ENCODE peak calls at places on chromosome 2, in five cellular contexts. F is GM12865, D is right lobe of liver, O is body of pancreas, E is Panc1. Y is an unnamed sample.

GRCh38 chr2:205216580-205216979 is 465.7 kb upstream of the NRP2 start:
- DNase-seq in F (no peak), D (no peak), O (no peak), E (no peak), Y (no peak)

GRCh38 chr2:31300309-31300708 is 66.4 kb downstream of the EHD3 start:
- DNase-seq in F (no peak), D (no peak), O (no peak), E (no peak), Y (no peak)

GRCh38 chr2:180268006-180268405 is 260.9 kb upstream of the CWC22 start:
- DNase-seq in F (no peak), D (no peak), O (no peak), E (no peak), Y (no peak)

GRCh38 chr2:171409436-171409971 is 24.3 kb downstream of the METTL8 start:
- DNase-seq in F (no peak), D (no peak), O (no peak), E (no peak), Y (no peak)

GRCh38 chr2:239308696-239309397 is 92.0 kb downstream of the HDAC4 start:
- DNase-seq in F (no peak), D (peak), O (peak), E (no peak), Y (no peak)

GRCh38 chr2:112752667-112753066 is 11.7 kb downstream of the CKAP2L start:
- DNase-seq in F (peak), D (no peak), O (no peak), E (no peak), Y (no peak)

GRCh38 chr2:84678214-84678613 is 161.9 kb downstream of the DNAH6 start:
- DNase-seq in F (no peak), D (no peak), O (no peak), E (no peak), Y (no peak)

GRCh38 chr2:15939556-15939853 is 845 bp upstream of the MYCN start:
- DNase-seq in F (peak), D (peak), O (peak), E (no peak), Y (no peak)

GRCh38 chr2:219120082-219120481 is 40.5 kb downstream of the NHEJ1 start:
- DNase-seq in F (no peak), D (no peak), O (no peak), E (no peak), Y (no peak)

GRCh38 chr2:27721335-27721734 is 50.2 kb upstream of the MRPL33 start:
- DNase-seq in F (no peak), D (no peak), O (no peak), E (no peak), Y (no peak)

DNA sequence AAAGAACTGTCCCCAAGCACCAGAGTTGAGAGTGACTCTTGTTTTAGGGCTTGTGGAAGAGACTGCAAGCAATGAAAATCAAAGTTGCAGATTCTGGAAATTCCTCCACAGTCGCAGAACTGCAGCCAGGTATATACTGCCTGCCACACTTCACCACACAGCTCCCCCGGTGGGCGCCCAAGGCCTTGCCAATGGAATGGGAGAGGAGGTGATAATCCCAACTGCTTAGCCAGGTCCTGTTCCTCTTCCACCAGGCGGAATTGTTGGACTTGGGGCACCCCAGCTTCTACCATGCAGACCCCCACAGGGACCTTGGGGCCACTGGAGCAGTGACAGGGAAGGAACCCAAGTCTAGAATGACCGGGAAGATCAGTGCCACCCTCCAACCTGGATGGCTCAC is 4.8 kb upstream of the PDIA6 start:
- DNase-seq in F (no peak), D (no peak), O (no peak), E (no peak), Y (no peak)
- TF ChIP-seq CTCF in F (no peak), D (peak), O (no peak), E (peak), Y (peak)

GRCh38 chr2:30252723-30253688 is 21.7 kb downstream of the LBH start:
- DNase-seq in F (no peak), D (no peak), O (peak), E (no peak), Y (no peak)
- H3K4me3 ChIP-seq in F (no peak), D (no peak), O (no peak), E (no peak), Y (no peak)

DNA sequence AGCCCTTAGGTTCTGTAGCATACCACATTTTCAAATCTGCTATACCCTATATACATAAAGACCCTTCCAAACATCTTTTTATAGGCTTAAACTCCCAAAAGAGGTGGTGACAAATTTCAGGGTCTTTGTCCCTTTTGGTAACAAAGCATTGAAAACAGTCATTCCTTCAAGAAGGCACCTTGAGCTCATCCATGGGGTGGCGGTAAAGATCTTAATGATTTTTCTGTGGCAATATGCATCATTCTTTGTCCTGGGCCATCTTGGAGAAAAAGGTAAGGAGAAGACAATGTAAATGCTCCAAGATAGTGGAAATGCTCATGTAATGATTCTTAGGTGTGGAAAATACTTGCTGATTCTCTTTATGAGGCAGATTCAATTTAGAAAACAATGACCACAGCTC is 890.5 kb downstream of the CNTNAP5 start:
- DNase-seq in F (peak), D (no peak), O (no peak), E (no peak), Y (no peak)
- TF ChIP-seq CTCF in F (peak), D (no peak), O (peak), E (peak), Y (no peak)

GRCh38 chr2:41869542-41870256 is 178.1 kb upstream of the PKDCC start:
- DNase-seq in F (peak), D (peak), O (peak), E (peak), Y (no peak)

GRCh38 chr2:41870948-41871522 is 176.8 kb upstream of the PKDCC start:
- DNase-seq in F (no peak), D (no peak), O (no peak), E (no peak), Y (no peak)

GRCh38 chr2:41865263-41865662 is 182.6 kb upstream of the PKDCC start:
- DNase-seq in F (no peak), D (no peak), O (no peak), E (no peak), Y (no peak)

GRCh38 chr2:41870257-41870570 is 177.6 kb upstream of the PKDCC start:
- DNase-seq in F (no peak), D (no peak), O (no peak), E (no peak), Y (no peak)

DNA sequence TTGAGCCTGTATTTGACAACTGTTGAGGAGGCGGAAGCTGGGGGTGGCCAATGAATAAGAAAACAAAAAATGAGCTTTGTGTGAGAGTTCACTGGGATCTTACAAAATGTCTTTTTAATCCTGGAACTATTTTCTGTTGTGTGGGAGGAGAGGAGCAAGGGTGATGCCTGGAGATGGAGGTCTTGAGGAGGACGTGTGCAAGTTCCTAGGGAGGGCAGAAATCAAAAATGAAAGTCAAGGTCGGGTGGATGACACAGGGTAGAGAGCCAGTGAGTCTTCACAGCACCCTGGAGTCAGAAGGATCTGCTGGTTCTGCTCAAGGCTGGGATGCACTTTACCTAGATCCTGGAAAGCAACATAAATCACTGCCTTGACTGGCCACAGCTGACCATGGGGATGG is 180.3 kb upstream of the PKDCC start:
- DNase-seq in F (peak), D (no peak), O (no peak), E (no peak), Y (no peak)
- H3K4me3 ChIP-seq in F (no peak), D (no peak), O (no peak), E (peak), Y (no peak)

DNA sequence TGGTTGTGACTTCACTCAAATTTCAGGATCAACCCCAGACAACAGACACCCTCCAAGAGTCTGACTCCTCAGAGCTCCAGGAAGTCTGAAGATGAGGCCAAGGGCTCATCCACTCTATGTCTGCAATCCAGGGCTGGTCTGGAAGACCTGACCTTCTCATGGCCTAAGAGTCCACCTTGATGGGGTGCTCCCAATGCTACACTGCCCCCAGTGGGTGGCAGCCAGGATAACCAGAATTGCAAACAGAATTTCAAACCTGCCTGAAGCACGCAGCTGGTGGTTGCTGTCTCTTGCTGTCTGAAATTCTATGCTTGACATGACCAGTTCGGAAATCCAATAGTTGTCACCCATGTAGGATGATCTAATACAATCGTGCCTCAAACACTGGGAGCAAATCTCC is 96.0 kb downstream of the UXS1 start:
- DNase-seq in F (no peak), D (no peak), O (no peak), E (no peak), Y (no peak)
- TF ChIP-seq CTCF in F (peak), D (peak), O (peak), E (peak), Y (peak)

GRCh38 chr2:144925886-144926285 is 406.0 kb upstream of the ZEB2 start:
- DNase-seq in F (no peak), D (no peak), O (no peak), E (no peak), Y (no peak)
- H3K4me3 ChIP-seq in F (no peak), D (no peak), O (no peak), E (no peak), Y (no peak)

GRCh38 chr2:37281916-37282315 is 42.7 kb downstream of the PRKD3 start:
- DNase-seq in F (no peak), D (no peak), O (no peak), E (no peak), Y (no peak)
- TF ChIP-seq CTCF in F (no peak), D (no peak), O (no peak), E (peak), Y (no peak)

Y was measured in AG04449.